ENCODE peak calls at places on chromosomes 13 and 19, in seven cellular contexts. One of them, this sample, is unnamed.

GRCh38 chr13:97407540-97407939 is 26.4 kb upstream of the RAP2A start:
- DNase-seq in right lobe of liver: no peak
- DNase-seq in kidney epithelial cell: no peak
- DNase-seq in adrenal gland: no peak
- DNase-seq in brain microvascular endothelial cell: no peak
- DNase-seq in uterus: no peak
- DNase-seq in GM23248: no peak
- DNase-seq in this sample: no peak

GRCh38 chr13:99656843-99657506 is 155.7 kb downstream of the TM9SF2 start:
- DNase-seq in right lobe of liver: no peak
- DNase-seq in uterus: no peak
- DNase-seq in GM23248: no peak
- DNase-seq in kidney epithelial cell: no peak
- DNase-seq in brain microvascular endothelial cell: no peak
- DNase-seq in adrenal gland: no peak
- DNase-seq in this sample: no peak

GRCh38 chr13:27541386-27541785 is 78.9 kb downstream of the LNX2 start:
- DNase-seq in uterus: no peak
- DNase-seq in right lobe of liver: no peak
- DNase-seq in brain microvascular endothelial cell: no peak
- DNase-seq in adrenal gland: no peak
- DNase-seq in GM23248: no peak
- DNase-seq in kidney epithelial cell: no peak
- DNase-seq in this sample: no peak

GRCh38 chr19:49506575-49507105 is 5.8 kb upstream of the FCGRT start:
- DNase-seq in kidney epithelial cell: no peak
- DNase-seq in GM23248: peak; percentile 57
- DNase-seq in right lobe of liver: peak; percentile 56
- DNase-seq in brain microvascular endothelial cell: no peak
- DNase-seq in adrenal gland: peak; percentile 64
- DNase-seq in uterus: no peak
- DNase-seq in this sample: no peak

GRCh38 chr13:113953561-113953960 is 20.3 kb downstream of the C13orf46 start:
- DNase-seq in uterus: no peak
- DNase-seq in GM23248: peak; percentile 61
- DNase-seq in brain microvascular endothelial cell: no peak
- DNase-seq in right lobe of liver: peak; percentile 15
- DNase-seq in adrenal gland: no peak
- DNase-seq in kidney epithelial cell: no peak
- DNase-seq in this sample: no peak

GRCh38 chr13:21518617-21519144 is 59.6 kb upstream of the ZDHHC20 start:
- DNase-seq in kidney epithelial cell: no peak
- DNase-seq in uterus: no peak
- DNase-seq in GM23248: no peak
- DNase-seq in adrenal gland: no peak
- DNase-seq in right lobe of liver: no peak
- DNase-seq in brain microvascular endothelial cell: no peak
- DNase-seq in this sample: no peak

GRCh38 chr13:71867101-71867814 is at the start of gene DACH1:
- DNase-seq in adrenal gland: peak; percentile 70
- DNase-seq in brain microvascular endothelial cell: peak; percentile 58
- DNase-seq in uterus: peak; percentile 41
- DNase-seq in kidney epithelial cell: peak; percentile 41
- DNase-seq in GM23248: peak; percentile 35
- DNase-seq in right lobe of liver: peak; percentile 39
- DNase-seq in this sample: no peak

GRCh38 chr13:51534075-51534817 is 50.0 kb upstream of the WDFY2 start:
- DNase-seq in brain microvascular endothelial cell: no peak
- DNase-seq in uterus: no peak
- DNase-seq in GM23248: peak; percentile 43
- DNase-seq in adrenal gland: no peak
- DNase-seq in kidney epithelial cell: no peak
- DNase-seq in right lobe of liver: no peak
- DNase-seq in this sample: peak; percentile 47

GRCh38 chr13:24279706-24280105 is 29.7 kb upstream of the C1QTNF9 start:
- DNase-seq in GM23248: no peak
- DNase-seq in right lobe of liver: no peak
- DNase-seq in kidney epithelial cell: no peak
- DNase-seq in uterus: no peak
- DNase-seq in brain microvascular endothelial cell: no peak
- DNase-seq in adrenal gland: no peak
- DNase-seq in this sample: no peak

GRCh38 chr19:1755467-1756155 is 2.3 kb downstream of the ONECUT3 start:
- DNase-seq in GM23248: no peak
- DNase-seq in kidney epithelial cell: no peak
- DNase-seq in brain microvascular endothelial cell: no peak
- DNase-seq in adrenal gland: no peak
- DNase-seq in uterus: no peak
- DNase-seq in right lobe of liver: no peak
- DNase-seq in this sample: no peak

GRCh38 chr13:20142019-20142926 is 18.6 kb downstream of the GJA3 start:
- DNase-seq in kidney epithelial cell: no peak
- DNase-seq in GM23248: no peak
- DNase-seq in adrenal gland: no peak
- DNase-seq in uterus: no peak
- DNase-seq in right lobe of liver: no peak
- DNase-seq in brain microvascular endothelial cell: no peak
- DNase-seq in this sample: no peak

GRCh38 chr19:29537601-29538000 is 11.8 kb downstream of the VSTM2B start:
- DNase-seq in right lobe of liver: no peak
- DNase-seq in GM23248: no peak
- DNase-seq in kidney epithelial cell: no peak
- DNase-seq in brain microvascular endothelial cell: no peak
- DNase-seq in uterus: no peak
- DNase-seq in adrenal gland: no peak
- DNase-seq in this sample: no peak

GRCh38 chr13:97256343-97256783 is 34.2 kb downstream of the MBNL2 start:
- DNase-seq in right lobe of liver: no peak
- DNase-seq in uterus: peak; percentile 51
- DNase-seq in adrenal gland: no peak
- DNase-seq in GM23248: peak; percentile 93
- DNase-seq in kidney epithelial cell: peak; percentile 70
- DNase-seq in brain microvascular endothelial cell: peak; percentile 91
- DNase-seq in this sample: peak; percentile 45

GRCh38 chr19:38666662-38667448 is 19.4 kb downstream of the ACTN4 start:
- DNase-seq in adrenal gland: peak; percentile 73
- DNase-seq in uterus: no peak
- DNase-seq in right lobe of liver: no peak
- DNase-seq in brain microvascular endothelial cell: peak; percentile 63
- DNase-seq in GM23248: peak; percentile 90
- DNase-seq in kidney epithelial cell: no peak
- DNase-seq in this sample: peak; percentile 91

GRCh38 chr19:7778081-7778480 is 15.0 kb downstream of the CLEC4M start:
- DNase-seq in brain microvascular endothelial cell: no peak
- DNase-seq in right lobe of liver: no peak
- DNase-seq in adrenal gland: no peak
- DNase-seq in GM23248: no peak
- DNase-seq in kidney epithelial cell: no peak
- DNase-seq in uterus: no peak
- DNase-seq in this sample: no peak

GRCh38 chr13:92463134-92463533 is 763.5 kb upstream of the GPC6 start:
- DNase-seq in kidney epithelial cell: no peak
- DNase-seq in uterus: no peak
- DNase-seq in right lobe of liver: no peak
- DNase-seq in adrenal gland: no peak
- DNase-seq in brain microvascular endothelial cell: no peak
- DNase-seq in GM23248: no peak
- DNase-seq in this sample: no peak

GRCh38 chr13:74203576-74203975 is 69.4 kb upstream of the KLF12 start:
- DNase-seq in right lobe of liver: no peak
- DNase-seq in uterus: no peak
- DNase-seq in GM23248: peak; percentile 37
- DNase-seq in kidney epithelial cell: no peak
- DNase-seq in brain microvascular endothelial cell: no peak
- DNase-seq in adrenal gland: no peak
- DNase-seq in this sample: peak; percentile 49

GRCh38 chr13:97165527-97166425 is 56.4 kb upstream of the MBNL2 start:
- DNase-seq in adrenal gland: no peak
- DNase-seq in uterus: no peak
- DNase-seq in kidney epithelial cell: no peak
- DNase-seq in right lobe of liver: no peak
- DNase-seq in brain microvascular endothelial cell: no peak
- DNase-seq in GM23248: no peak
- DNase-seq in this sample: no peak

GRCh38 chr19:37946132-37946531 is 39.1 kb downstream of the SIPA1L3 start:
- DNase-seq in uterus: no peak
- DNase-seq in brain microvascular endothelial cell: no peak
- DNase-seq in right lobe of liver: no peak
- DNase-seq in kidney epithelial cell: no peak
- DNase-seq in adrenal gland: no peak
- DNase-seq in GM23248: no peak
- DNase-seq in this sample: no peak

GRCh38 chr13:55576389-55576788 is 1564.3 kb upstream of the PRR20A start:
- DNase-seq in brain microvascular endothelial cell: no peak
- DNase-seq in right lobe of liver: no peak
- DNase-seq in uterus: no peak
- DNase-seq in GM23248: no peak
- DNase-seq in kidney epithelial cell: no peak
- DNase-seq in adrenal gland: no peak
- DNase-seq in this sample: no peak

GRCh38 chr13:62357887-62358645 is 942.4 kb upstream of the PCDH20 start:
- DNase-seq in right lobe of liver: no peak
- DNase-seq in brain microvascular endothelial cell: peak; percentile 12
- DNase-seq in GM23248: peak; percentile 21
- DNase-seq in uterus: no peak
- DNase-seq in adrenal gland: no peak
- DNase-seq in kidney epithelial cell: peak; percentile 29
- DNase-seq in this sample: peak; percentile 23

GRCh38 chr19:16232127-16232526 is 34.4 kb downstream of the AP1M1 start:
- DNase-seq in right lobe of liver: no peak
- DNase-seq in GM23248: no peak
- DNase-seq in uterus: no peak
- DNase-seq in brain microvascular endothelial cell: no peak
- DNase-seq in adrenal gland: no peak
- DNase-seq in kidney epithelial cell: no peak
- DNase-seq in this sample: no peak

GRCh38 chr19:16233081-16233776 is 35.5 kb downstream of the AP1M1 start:
- DNase-seq in kidney epithelial cell: no peak
- DNase-seq in adrenal gland: no peak
- DNase-seq in right lobe of liver: no peak
- DNase-seq in GM23248: no peak
- DNase-seq in brain microvascular endothelial cell: no peak
- DNase-seq in uterus: no peak
- DNase-seq in this sample: no peak

GRCh38 chr19:16234552-16235445 is 37.1 kb downstream of the AP1M1 start:
- DNase-seq in right lobe of liver: no peak
- DNase-seq in GM23248: no peak
- DNase-seq in adrenal gland: no peak
- DNase-seq in kidney epithelial cell: no peak
- DNase-seq in uterus: no peak
- DNase-seq in brain microvascular endothelial cell: no peak
- DNase-seq in this sample: no peak

GRCh38 chr19:16232568-16232967 is 34.9 kb downstream of the AP1M1 start:
- DNase-seq in uterus: no peak
- DNase-seq in adrenal gland: no peak
- DNase-seq in GM23248: no peak
- DNase-seq in right lobe of liver: no peak
- DNase-seq in brain microvascular endothelial cell: no peak
- DNase-seq in kidney epithelial cell: no peak
- DNase-seq in this sample: no peak

GRCh38 chr19:16233836-16234551 is 36.3 kb downstream of the AP1M1 start:
- DNase-seq in kidney epithelial cell: no peak
- DNase-seq in brain microvascular endothelial cell: no peak
- DNase-seq in uterus: no peak
- DNase-seq in GM23248: no peak
- DNase-seq in right lobe of liver: no peak
- DNase-seq in adrenal gland: no peak
- DNase-seq in this sample: no peak
- H3K36me3 ChIP-seq in kidney epithelial cell: no peaks in the 10 kb centered on the region
- H3K36me3 ChIP-seq in brain microvascular endothelial cell: peaks cover 73% of the 10 kb centered on the region
- H3K36me3 ChIP-seq in uterus: no peaks in the 10 kb centered on the region
- H3K36me3 ChIP-seq in GM23248: peaks cover 11% of the 10 kb centered on the region
- H3K36me3 ChIP-seq in right lobe of liver: peaks cover 19% of the 10 kb centered on the region
- H3K36me3 ChIP-seq in adrenal gland: no peaks in the 10 kb centered on the region
- H3K36me3 ChIP-seq in this sample: peaks cover 67% of the 10 kb centered on the region

DNA sequence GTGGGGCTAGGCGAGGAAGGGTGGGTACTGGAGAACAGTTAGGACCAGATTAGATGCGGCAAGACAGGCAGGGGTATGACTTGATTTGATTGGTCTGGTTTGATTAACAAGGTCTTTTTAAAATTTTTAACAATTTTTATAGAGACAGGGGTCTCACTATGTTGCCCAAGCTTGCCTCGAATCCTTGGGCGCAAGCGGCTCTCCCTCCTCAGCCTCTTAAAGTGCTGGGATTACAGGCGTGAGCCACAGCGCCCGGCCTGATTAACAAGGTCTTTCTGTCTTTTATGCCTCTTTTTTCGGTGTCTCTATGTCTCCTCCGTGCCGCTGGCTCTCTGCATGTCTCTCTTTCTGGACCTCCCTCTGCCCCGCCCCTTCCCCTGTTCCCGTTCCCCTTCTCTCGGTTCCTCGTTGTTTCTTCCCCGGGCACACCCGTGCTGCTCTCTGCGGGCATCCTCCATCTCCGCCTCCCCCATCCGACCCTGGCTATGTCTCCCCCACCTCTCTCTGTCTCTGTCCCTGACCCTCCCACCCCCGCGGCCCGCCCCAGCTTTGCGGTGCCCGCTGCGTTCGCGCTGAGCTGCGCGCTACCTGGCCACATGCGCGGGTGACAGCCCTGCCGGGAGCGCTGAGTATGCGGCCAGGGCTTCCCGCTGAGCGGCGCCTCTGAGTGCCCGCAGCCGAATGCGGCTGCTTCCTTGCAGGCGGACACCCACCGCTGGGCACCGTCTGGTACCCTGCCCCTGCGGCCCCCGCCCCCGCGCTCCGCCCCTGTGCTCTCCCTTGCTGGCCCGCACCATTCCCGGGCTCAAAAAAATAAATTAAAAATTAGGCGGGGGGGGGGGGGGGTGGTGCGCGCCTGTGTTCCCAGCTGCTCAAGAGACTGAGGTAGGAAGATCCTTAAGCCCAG is 8.1 kb upstream of the SDHAF1 start:
- DNase-seq in GM23248: peak; percentile 48
- DNase-seq in brain microvascular endothelial cell: no peak
- DNase-seq in right lobe of liver: no peak
- DNase-seq in kidney epithelial cell: no peak
- DNase-seq in adrenal gland: peak; percentile 30
- DNase-seq in uterus: no peak
- DNase-seq in this sample: peak; percentile 33
- H3K4me3 ChIP-seq in GM23248: peak overlapping the region; percentile 64
- H3K4me3 ChIP-seq in brain microvascular endothelial cell: peak overlapping the region; percentile 20
- H3K4me3 ChIP-seq in right lobe of liver: no peak overlapping the region
- H3K4me3 ChIP-seq in kidney epithelial cell: peak overlapping the region; percentile 21
- H3K4me3 ChIP-seq in adrenal gland: no peak overlapping the region
- H3K4me3 ChIP-seq in uterus: no peak overlapping the region
- H3K4me3 ChIP-seq in this sample: peak overlapping the region; percentile 27

GRCh38 chr19:10805075-10805757 is 30.8 kb downstream of the TMED1 start:
- DNase-seq in adrenal gland: no peak
- DNase-seq in uterus: no peak
- DNase-seq in kidney epithelial cell: no peak
- DNase-seq in GM23248: no peak
- DNase-seq in right lobe of liver: no peak
- DNase-seq in brain microvascular endothelial cell: no peak
- DNase-seq in this sample: no peak
- H3K36me3 ChIP-seq in adrenal gland: no peaks in the 10 kb centered on the region
- H3K36me3 ChIP-seq in uterus: no peaks in the 10 kb centered on the region
- H3K36me3 ChIP-seq in kidney epithelial cell: peaks cover 6% of the 10 kb centered on the region
- H3K36me3 ChIP-seq in GM23248: peaks cover 19% of the 10 kb centered on the region
- H3K36me3 ChIP-seq in right lobe of liver: peaks cover 23% of the 10 kb centered on the region
- H3K36me3 ChIP-seq in brain microvascular endothelial cell: peaks cover 58% of the 10 kb centered on the region
- H3K36me3 ChIP-seq in this sample: peaks cover 68% of the 10 kb centered on the region

GRCh38 chr19:53882391-53883050 is 524 bp downstream of the PRKCG start:
- DNase-seq in brain microvascular endothelial cell: no peak
- DNase-seq in GM23248: no peak
- DNase-seq in adrenal gland: no peak
- DNase-seq in kidney epithelial cell: no peak
- DNase-seq in uterus: no peak
- DNase-seq in right lobe of liver: no peak
- DNase-seq in this sample: no peak
- H3K4me3 ChIP-seq in brain microvascular endothelial cell: no peak overlapping the region
- H3K4me3 ChIP-seq in GM23248: peak overlapping the region; percentile 48
- H3K4me3 ChIP-seq in adrenal gland: no peak overlapping the region
- H3K4me3 ChIP-seq in kidney epithelial cell: peak overlapping the region; percentile 40
- H3K4me3 ChIP-seq in uterus: no peak overlapping the region
- H3K4me3 ChIP-seq in right lobe of liver: no peak overlapping the region
- H3K4me3 ChIP-seq in this sample: peak overlapping the region; percentile 24

This sample was measured in MG63.